ENCODE peak calls at places on chromosomes 12 and 14, in nine cellular contexts. D, N, M, W, Y, Q, C, G and H are unnamed samples.

GRCh38 chr12:52178984-52179383 is 12.8 kb downstream of the KRT80 start:
- DNase-seq in M (no peak), W (no peak), C (no peak), D (no peak), Q (no peak), N (no peak), Y (no peak), G (no peak), H (no peak)

GRCh38 chr12:8554451-8555195 is 13.9 kb upstream of the CLEC4E start:
- DNase-seq in Q (no peak), G (no peak), W (no peak), Y (no peak), M (no peak), C (peak; percentile 28), D (peak; percentile 14), N (no peak), H (no peak)

GRCh38 chr12:123278150-123278627 is 6.5 kb upstream of the CDK2AP1 start:
- DNase-seq in Y (no peak), N (no peak), G (no peak), Q (no peak), M (no peak), W (no peak), D (no peak), C (no peak), H (no peak)

GRCh38 chr12:93763746-93764147 is 86.6 kb downstream of the CRADD start:
- DNase-seq in W (no peak), G (no peak), Q (no peak), N (no peak), D (no peak), C (no peak), Y (no peak), M (no peak), H (no peak)

GRCh38 chr12:59164226-59164625 is 243.9 kb upstream of the LRIG3 start:
- DNase-seq in N (no peak), M (no peak), D (no peak), G (no peak), Y (no peak), Q (no peak), C (no peak), W (no peak), H (no peak)

GRCh38 chr14:54105898-54106297 is 149.3 kb upstream of the BMP4 start:
- DNase-seq in C (no peak), Y (no peak), G (no peak), M (no peak), D (peak; percentile 70), Q (no peak), N (no peak), W (no peak), H (no peak)

GRCh38 chr12:6039894-6040601 is 84.4 kb downstream of the VWF start:
- DNase-seq in M (peak; percentile 36), Q (peak; percentile 62), D (peak; percentile 65), W (peak; percentile 61), N (peak; percentile 57), G (no peak), C (peak; percentile 60), Y (peak; percentile 46), H (peak; percentile 25)

GRCh38 chr12:120851939-120852338 is 52.2 kb downstream of the SPPL3 start:
- DNase-seq in C (no peak), D (no peak), Y (no peak), Q (no peak), N (no peak), W (no peak), G (no peak), M (no peak), H (no peak)

GRCh38 chr12:13114251-13115052 is 11.0 kb upstream of the GSG1 start:
- DNase-seq in M (no peak), C (peak; percentile 40), G (no peak), Q (no peak), Y (no peak), W (no peak), D (no peak), N (no peak), H (no peak)

GRCh38 chr14:44211718-44212117 is 295.4 kb downstream of the FSCB start:
- DNase-seq in Q (no peak), D (no peak), M (no peak), W (no peak), N (no peak), Y (no peak), C (no peak), G (no peak), H (no peak)

GRCh38 chr14:101495827-101496778 is 65.2 kb upstream of the DIO3 start:
- DNase-seq in Y (peak; percentile 15), D (no peak), G (no peak), C (no peak), W (no peak), Q (peak; percentile 37), M (peak; percentile 5), N (no peak), H (no peak)

GRCh38 chr12:8644345-8645248 is 18.0 kb downstream of the MFAP5 start:
- DNase-seq in M (no peak), Q (no peak), D (no peak), G (peak; percentile 6), C (peak; percentile 5), N (no peak), Y (no peak), W (no peak), H (no peak)

GRCh38 chr12:30975581-30975980 is 49.0 kb downstream of the TSPAN11 start:
- DNase-seq in D (no peak), M (no peak), C (peak; percentile 42), Y (no peak), W (no peak), G (no peak), N (no peak), Q (no peak), H (no peak)

GRCh38 chr12:20040844-20041243 is 327.5 kb upstream of the PDE3A start:
- DNase-seq in D (no peak), M (no peak), Y (no peak), G (no peak), N (no peak), Q (peak; percentile 4), W (no peak), C (no peak), H (no peak)

GRCh38 chr12:34393821-34394150 is 371.5 kb downstream of the ALG10 start:
- DNase-seq in Q (no peak), C (no peak), W (no peak), N (no peak), G (no peak), M (no peak), Y (no peak), D (no peak), H (no peak)

GRCh38 chr12:63164911-63165310 is 13.9 kb upstream of the AVPR1A start:
- DNase-seq in C (no peak), G (no peak), N (no peak), Y (no peak), Q (no peak), M (no peak), W (no peak), D (no peak), H (no peak)

GRCh38 chr14:54106802-54107377 is 150.3 kb upstream of the BMP4 start:
- DNase-seq in Q (peak; percentile 16), M (no peak), Y (no peak), D (peak; percentile 11), W (no peak), N (no peak), G (no peak), C (peak; percentile 75), H (no peak)

GRCh38 chr12:82660541-82661325 is 26.0 kb upstream of the TMTC2 start:
- DNase-seq in W (no peak), D (no peak), M (no peak), C (no peak), Y (no peak), N (no peak), Q (no peak), G (no peak), H (no peak)

GRCh38 chr14:86858043-86858442 is 1134.9 kb downstream of the GALC start:
- DNase-seq in N (no peak), W (no peak), Y (no peak), C (no peak), D (no peak), M (no peak), G (no peak), Q (no peak), H (no peak)

GRCh38 chr14:37179896-37180502 is 7.6 kb upstream of the SLC25A21 start:
- DNase-seq in M (no peak), G (no peak), Y (no peak), Q (no peak), C (peak; percentile 27), N (no peak), W (no peak), D (no peak), H (no peak)

GRCh38 chr12:4121506-4122020 is 152.0 kb upstream of the CCND2 start:
- DNase-seq in Q (no peak), G (no peak), W (no peak), D (no peak), M (no peak), Y (no peak), C (no peak), N (no peak), H (no peak)

GRCh38 chr12:45008211-45008610 is 42.7 kb downstream of the DBX2 start:
- DNase-seq in G (no peak), M (no peak), C (no peak), Q (no peak), N (no peak), W (no peak), D (no peak), Y (no peak), H (no peak)

GRCh38 chr12:90023207-90023870 is 314.7 kb upstream of the ATP2B1 start:
- DNase-seq in W (no peak), D (no peak), G (no peak), N (no peak), M (no peak), C (peak; percentile 64), Q (no peak), Y (no peak), H (no peak)

GRCh38 chr12:6949063-6949594 is 2.0 kb upstream of the PTPN6 start:
- DNase-seq in M (no peak), N (no peak), Y (no peak), D (no peak), C (no peak), G (no peak), W (no peak), Q (no peak), H (no peak)

GRCh38 chr12:52023182-52023975 is 16.6 kb downstream of the TAMALIN start:
- DNase-seq in D (peak; percentile 86), M (peak; percentile 34), Q (peak; percentile 87), Y (peak; percentile 93), C (peak; percentile 49), G (peak; percentile 86), N (peak; percentile 83), W (peak; percentile 92), H (peak; percentile 50)

GRCh38 chr12:11545438-11546330 is 103.8 kb upstream of the ETV6 start:
- DNase-seq in C (no peak), G (no peak), D (no peak), M (no peak), W (no peak), Y (peak; percentile 46), Q (no peak), N (no peak), H (peak; percentile 19)

GRCh38 chr14:100784523-100785337 is 41.2 kb upstream of the MEG3 start:
- DNase-seq in Q (no peak), M (no peak), D (no peak), N (no peak), C (no peak), Y (no peak), G (no peak), W (no peak), H (no peak)